ENCODE peak calls at places on chromosome 4, in eight cellular contexts. F is pancreas, O is K562, G is mammary epithelial cell, J is tibial artery, S is OCI-LY7, D is heart right ventricle, B is stomach. Z is an unnamed sample. For H3K4me1, the result is how much of the 10 kb centered on the place peaks cover.

GRCh38 chr4:170990989-170991589 is 822.1 kb upstream of the GALNTL6 start:
- DNase-seq in B (no peak), S (peak), O (no peak), J (no peak), D (no peak), G (peak), F (peak), Z (no peak)

GRCh38 chr4:52172166-52172565 is 121.1 kb downstream of the SPATA18 start:
- DNase-seq in B (no peak), D (no peak), S (no peak), F (no peak), J (no peak), O (no peak), G (peak), Z (no peak)

GRCh38 chr4:109675181-109675580 is 28.1 kb downstream of the CASP6 start:
- DNase-seq in J (no peak), F (no peak), B (no peak), D (no peak), S (no peak), G (no peak), O (no peak), Z (no peak)

GRCh38 chr4:87078987-87079469 is 141.4 kb downstream of the KLHL8 start:
- DNase-seq in B (no peak), G (no peak), F (no peak), O (no peak), J (peak), D (no peak), S (no peak), Z (peak)

GRCh38 chr4:1583051-1583785 is 100.9 kb downstream of the FAM53A start:
- DNase-seq in J (no peak), G (no peak), S (no peak), F (no peak), O (no peak), B (no peak), D (peak), Z (no peak)

GRCh38 chr4:128268970-128269369 is 18.6 kb downstream of the PGRMC2 start:
- DNase-seq in S (no peak), G (no peak), J (no peak), B (no peak), O (no peak), F (no peak), D (no peak), Z (no peak)

GRCh38 chr4:48173055-48173991 is 39.3 kb upstream of the TXK start:
- DNase-seq in J (no peak), S (no peak), O (peak), F (no peak), B (no peak), D (no peak), G (peak), Z (no peak)

GRCh38 chr4:89296399-89296798 is 11.2 kb downstream of the GPRIN3 start:
- DNase-seq in G (no peak), D (no peak), S (no peak), O (no peak), F (no peak), B (no peak), J (no peak), Z (no peak)

GRCh38 chr4:128597515-128597914 is 212.0 kb upstream of the JADE1 start:
- DNase-seq in F (no peak), B (no peak), J (no peak), G (no peak), O (no peak), S (no peak), D (no peak), Z (no peak)

GRCh38 chr4:24237709-24238108 is 346.6 kb downstream of the DHX15 start:
- DNase-seq in J (no peak), S (no peak), G (no peak), D (no peak), F (no peak), B (no peak), O (no peak), Z (no peak)

GRCh38 chr4:94947681-94948108 is 189.9 kb downstream of the BMPR1B start:
- DNase-seq in B (no peak), S (no peak), F (no peak), D (no peak), J (no peak), G (peak), O (no peak), Z (no peak)

GRCh38 chr4:159655547-159655946 is 552.7 kb downstream of the RAPGEF2 start:
- DNase-seq in S (no peak), O (no peak), G (peak), B (no peak), F (no peak), J (no peak), D (no peak), Z (no peak)

GRCh38 chr4:62018537-62018936 is 818.4 kb downstream of the ADGRL3 start:
- DNase-seq in G (no peak), J (no peak), D (no peak), O (no peak), F (no peak), S (no peak), B (no peak), Z (no peak)

GRCh38 chr4:186169333-186169941 is 21.9 kb upstream of the CYP4V2 start:
- DNase-seq in O (no peak), F (no peak), J (no peak), D (no peak), B (no peak), S (no peak), G (no peak), Z (no peak)

GRCh38 chr4:160299608-160300007 is 1196.7 kb downstream of the RAPGEF2 start:
- DNase-seq in G (peak), D (no peak), S (no peak), J (no peak), F (no peak), B (no peak), O (no peak), Z (no peak)

GRCh38 chr4:39820186-39820585 is 122.2 kb downstream of the UBE2K start:
- DNase-seq in O (no peak), S (no peak), D (no peak), B (no peak), J (no peak), F (no peak), G (no peak), Z (no peak)

GRCh38 chr4:39821951-39822350 is 124.0 kb downstream of the UBE2K start:
- DNase-seq in F (no peak), J (no peak), O (no peak), D (no peak), S (no peak), G (no peak), B (no peak), Z (peak)

GRCh38 chr4:39814403-39815185 is 116.7 kb downstream of the UBE2K start:
- DNase-seq in O (no peak), S (peak), D (no peak), J (no peak), G (peak), B (no peak), F (no peak), Z (no peak)

GRCh38 chr4:39823193-39823592 is 125.3 kb downstream of the UBE2K start:
- DNase-seq in O (no peak), S (no peak), G (no peak), D (no peak), J (no peak), F (no peak), B (no peak), Z (no peak)

GRCh38 chr4:39818646-39819045 is 120.7 kb downstream of the UBE2K start:
- DNase-seq in D (no peak), O (no peak), S (no peak), J (no peak), B (no peak), G (no peak), F (no peak), Z (no peak)
- H3K27ac ChIP-seq in D (no peak), O (no peak), S (no peak), J (no peak), B (no peak), G (no peak), F (no peak), Z (no peak)

GRCh38 chr4:122636697-122637096 is 15.8 kb upstream of the IL21 start:
- DNase-seq in O (no peak), G (no peak), F (no peak), J (no peak), D (no peak), S (no peak), B (no peak), Z (no peak)

GRCh38 chr4:122635205-122635604 is 14.3 kb upstream of the IL21 start:
- DNase-seq in O (no peak), G (no peak), S (no peak), J (no peak), F (no peak), B (no peak), D (no peak), Z (no peak)

GRCh38 chr4:122633211-122633610 is 12.3 kb upstream of the IL21 start:
- DNase-seq in J (no peak), O (no peak), G (no peak), B (no peak), F (no peak), S (no peak), D (no peak), Z (no peak)

GRCh38 chr4:122643257-122643656 is 22.4 kb upstream of the IL21 start:
- DNase-seq in F (no peak), S (no peak), J (no peak), O (no peak), D (no peak), G (no peak), B (no peak), Z (no peak)

DNA sequence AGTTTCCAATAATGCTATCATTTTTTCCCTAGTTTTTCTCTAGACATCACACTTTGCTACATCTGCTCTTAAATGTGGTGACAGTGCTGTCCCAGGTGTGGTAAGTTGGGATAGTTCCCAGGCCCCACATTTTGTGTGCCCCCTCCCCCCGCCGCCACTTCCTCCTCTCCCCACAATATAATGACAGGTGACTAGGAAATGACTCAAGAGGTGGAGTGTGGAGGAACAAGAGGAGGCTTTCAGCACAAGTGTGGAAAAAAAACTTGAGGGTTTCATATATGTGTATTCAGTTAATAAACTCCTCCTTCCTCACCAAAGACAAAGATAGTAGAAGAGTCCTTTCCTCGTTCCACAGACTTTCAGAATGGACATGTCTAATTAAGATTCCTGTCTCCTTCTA is 18.3 kb upstream of the IL21 start:
- DNase-seq in B (no peak), J (no peak), S (no peak), D (no peak), F (no peak), G (peak), O (no peak), Z (no peak)
- H3K4me1 ChIP-seq in B (under half), J (under half), S (under half), D (under half), F (under half), G (under half), O (under half), Z (under half)

DNA sequence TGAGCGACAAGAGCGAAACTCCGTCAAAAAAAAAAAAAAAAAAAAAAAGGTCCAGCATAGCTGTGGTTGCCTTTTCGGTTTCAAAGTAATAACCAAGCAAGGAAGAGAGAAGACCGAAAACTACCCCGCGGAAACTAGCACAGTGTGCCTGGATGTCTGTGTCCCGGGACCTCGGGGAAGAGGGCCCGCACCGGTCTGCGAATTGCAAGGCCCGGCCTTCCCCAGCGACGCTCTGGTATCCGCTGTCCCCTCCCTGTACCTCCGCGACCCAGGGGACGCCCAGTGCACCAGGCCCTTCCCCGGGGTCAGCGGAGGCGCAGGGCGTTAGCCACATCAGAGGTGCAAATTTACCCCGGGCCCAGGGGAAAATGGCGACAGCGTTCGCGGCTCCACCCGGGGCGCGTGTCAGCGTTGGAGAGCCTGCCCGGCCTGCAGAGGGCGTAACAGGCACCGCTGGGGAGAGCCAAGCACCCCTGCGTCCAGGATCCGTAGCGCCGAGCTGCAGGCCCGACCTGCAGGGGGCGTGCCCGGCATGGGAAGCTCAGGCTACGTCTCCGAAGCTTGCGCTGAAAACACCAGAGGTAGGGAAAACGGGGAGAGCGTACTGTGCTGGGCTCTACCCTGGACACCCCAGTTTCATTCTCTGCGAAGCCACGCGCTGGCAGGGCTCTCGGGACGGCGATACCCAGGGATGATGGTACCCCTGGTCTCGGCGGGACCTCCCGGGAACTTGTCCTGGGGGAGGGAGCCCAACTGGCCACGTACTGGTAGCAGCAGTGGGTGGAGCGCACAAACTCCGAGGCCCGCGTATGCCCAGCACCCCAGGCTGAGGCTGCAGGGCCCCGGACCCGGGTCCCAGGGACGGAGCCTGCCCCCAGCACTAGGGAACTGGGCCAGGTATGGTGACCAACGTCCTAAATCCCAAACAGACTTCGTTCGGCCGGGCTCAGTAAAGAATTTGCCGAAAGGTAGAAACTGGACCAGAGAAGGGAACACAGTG is 16.2 kb downstream of the NKX6-1 start:
- DNase-seq in G (peak), D (no peak), F (no peak), J (no peak), O (no peak), S (no peak), B (no peak), Z (no peak)
- TF ChIP-seq CTCF in G (peak), D (peak), F (no peak), J (no peak), O (peak), S (no peak), B (no peak), Z (no peak)

DNA sequence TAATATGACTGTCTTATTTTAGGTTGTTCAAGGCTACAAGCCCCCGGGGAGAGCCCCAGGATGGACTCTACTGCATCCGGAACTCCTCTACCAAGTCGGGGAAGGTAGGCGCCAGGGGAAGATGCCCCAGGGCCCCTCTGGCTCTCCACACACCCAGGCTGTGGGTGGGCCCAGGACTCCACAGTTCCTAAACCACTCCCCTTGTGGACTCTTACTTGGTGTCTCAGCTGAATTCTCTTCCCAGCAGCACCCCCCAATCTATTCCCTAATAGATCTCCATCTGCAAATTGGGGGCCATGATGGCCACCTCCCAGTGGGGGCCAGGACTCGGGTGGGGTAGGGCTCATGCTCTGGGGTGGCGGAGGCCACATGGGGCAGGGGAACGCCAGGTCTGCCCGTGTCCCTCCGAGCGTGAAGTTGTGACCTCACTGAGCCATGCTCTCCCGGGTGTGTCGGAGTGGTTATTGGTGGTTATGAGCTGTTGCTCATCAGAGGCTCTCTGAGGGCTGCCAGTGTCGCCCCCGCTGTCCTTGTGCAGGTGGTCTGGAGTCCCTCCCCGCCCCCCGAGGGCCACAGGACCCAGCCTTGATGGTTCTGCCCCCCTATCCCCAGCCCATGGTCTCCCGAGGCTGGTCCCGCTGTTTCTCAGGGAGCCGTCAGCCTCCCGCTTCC is 11.2 kb upstream of the ADD1 start:
- DNase-seq in F (peak), J (peak), O (no peak), B (no peak), G (no peak), D (no peak), S (peak), Z (peak)
- H3K27ac ChIP-seq in F (no peak), J (no peak), O (no peak), B (no peak), G (no peak), D (no peak), S (no peak), Z (no peak)

DNA sequence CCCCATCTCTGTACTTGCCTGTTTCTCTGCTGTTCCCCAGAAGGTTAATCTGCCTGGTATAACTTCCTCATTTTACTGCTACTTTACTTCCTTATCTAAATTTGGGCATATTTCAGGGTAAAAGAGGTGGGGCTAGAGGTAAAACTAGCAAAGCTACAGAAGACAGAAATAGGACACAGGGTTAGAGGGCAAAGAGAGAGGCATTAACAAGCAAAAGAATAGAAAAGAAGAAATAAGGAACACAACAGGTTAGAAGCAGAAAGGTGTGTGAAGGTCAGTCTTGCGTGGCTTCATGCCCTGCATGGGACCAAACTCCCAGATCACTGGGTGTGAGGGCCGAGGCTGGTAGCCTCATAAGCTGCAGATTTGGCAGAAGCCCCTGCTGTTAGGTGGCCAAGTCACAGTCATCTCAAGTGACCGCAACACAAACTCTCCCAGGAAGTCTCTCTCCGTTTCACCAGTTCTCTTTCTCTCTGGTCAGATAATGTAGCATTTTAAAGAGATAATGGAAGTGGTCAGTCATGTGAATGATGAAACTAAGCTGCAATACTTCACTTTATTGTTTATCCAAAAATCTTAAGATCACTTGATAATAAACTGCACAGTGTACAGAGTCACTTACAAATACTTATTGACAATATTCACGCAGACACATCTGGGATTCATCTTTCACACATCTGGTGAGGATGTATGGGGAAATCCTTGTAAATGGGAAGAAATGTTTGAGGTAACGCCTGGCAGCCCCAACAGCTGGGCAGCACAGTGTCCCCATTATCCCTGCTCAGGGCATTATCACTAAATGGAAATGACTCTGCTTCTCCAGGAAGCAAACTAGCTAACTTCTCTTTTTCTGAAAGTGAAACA is 16.4 kb downstream of the TMEM154 start:
- DNase-seq in S (peak), J (no peak), D (no peak), G (no peak), B (no peak), F (no peak), O (no peak), Z (no peak)
- H3K4me1 ChIP-seq in S (half or more), J (under half), D (under half), G (under half), B (under half), F (under half), O (under half), Z (under half)

Z was measured in ovary.